ENCODE peak calls at places on chromosome 22, in seven cellular contexts. L is GM23338, H is AG04450, R is psoas muscle, C is PC-9, T is cardiac muscle cell, W is brain microvascular endothelial cell. G is an unnamed sample.

GRCh38 chr22:38614331-38615122 is 41.7 kb downstream of the FAM227A start:
- DNase-seq in L (no peak), H (no peak), R (no peak), C (no peak), T (no peak), W (peak), G (no peak)

GRCh38 chr22:37818397-37819099 is 4.6 kb upstream of the GALR3 start:
- DNase-seq in L (peak), H (no peak), R (peak), C (no peak), T (peak), W (peak), G (peak)

GRCh38 chr22:38043151-38044039 is 13.8 kb upstream of the PICK1 start:
- DNase-seq in L (no peak), H (no peak), R (no peak), C (peak), T (no peak), W (no peak), G (no peak)

GRCh38 chr22:47092896-47093311 is 330.5 kb downstream of the TBC1D22A start:
- DNase-seq in L (no peak), H (peak), R (no peak), C (no peak), T (no peak), W (peak), G (no peak)

GRCh38 chr22:35629406-35630234 is 12.5 kb upstream of the MB start:
- DNase-seq in L (peak), H (peak), R (peak), C (peak), T (peak), W (peak), G (peak)

GRCh38 chr22:50581950-50582561 is 593 bp downstream of the CHKB start:
- DNase-seq in L (no peak), H (no peak), R (no peak), C (peak), T (no peak), W (no peak), G (no peak)

GRCh38 chr22:47423266-47423665 is 660.8 kb downstream of the TBC1D22A start:
- DNase-seq in L (no peak), H (no peak), R (no peak), C (no peak), T (no peak), W (no peak), G (no peak)

GRCh38 chr22:36744791-36745190 is 31.1 kb downstream of the IFT27 start:
- DNase-seq in L (no peak), H (no peak), R (no peak), C (no peak), T (no peak), W (no peak), G (no peak)

GRCh38 chr22:20571531-20572007 is 64.2 kb downstream of the MED15 start:
- DNase-seq in L (peak), H (no peak), R (peak), C (no peak), T (peak), W (no peak), G (no peak)

GRCh38 chr22:20211409-20211996 is 56.6 kb downstream of the RTN4R start:
- DNase-seq in L (no peak), H (no peak), R (no peak), C (no peak), T (no peak), W (no peak), G (no peak)

GRCh38 chr22:48047722-48048500 is 1285.5 kb downstream of the TBC1D22A start:
- DNase-seq in L (no peak), H (no peak), R (no peak), C (no peak), T (no peak), W (no peak), G (no peak)

GRCh38 chr22:40875111-40875510 is 13.2 kb upstream of the DNAJB7 start:
- DNase-seq in L (no peak), H (no peak), R (no peak), C (no peak), T (no peak), W (no peak), G (no peak)

GRCh38 chr22:26435327-26436093 is 6.5 kb downstream of the ASPHD2 start:
- DNase-seq in L (no peak), H (no peak), R (no peak), C (no peak), T (no peak), W (no peak), G (no peak)

GRCh38 chr22:47676685-47677084 is 914.2 kb downstream of the TBC1D22A start:
- DNase-seq in L (no peak), H (no peak), R (no peak), C (no peak), T (no peak), W (no peak), G (no peak)

GRCh38 chr22:42651134-42651533 is 1.9 kb upstream of the CYB5R3 start:
- DNase-seq in L (peak), H (no peak), R (no peak), C (peak), T (no peak), W (no peak), G (no peak)

GRCh38 chr22:40557972-40558371 is 78.5 kb downstream of the MRTFA start:
- DNase-seq in L (no peak), H (no peak), R (no peak), C (no peak), T (no peak), W (no peak), G (no peak)

GRCh38 chr22:37274380-37274862 is 7.9 kb upstream of the CYTH4 start:
- DNase-seq in L (no peak), H (no peak), R (peak), C (no peak), T (no peak), W (no peak), G (no peak)

GRCh38 chr22:31103111-31103510 is 4.3 kb downstream of the SELENOM start:
- DNase-seq in L (no peak), H (no peak), R (no peak), C (peak), T (no peak), W (no peak), G (no peak)

DNA sequence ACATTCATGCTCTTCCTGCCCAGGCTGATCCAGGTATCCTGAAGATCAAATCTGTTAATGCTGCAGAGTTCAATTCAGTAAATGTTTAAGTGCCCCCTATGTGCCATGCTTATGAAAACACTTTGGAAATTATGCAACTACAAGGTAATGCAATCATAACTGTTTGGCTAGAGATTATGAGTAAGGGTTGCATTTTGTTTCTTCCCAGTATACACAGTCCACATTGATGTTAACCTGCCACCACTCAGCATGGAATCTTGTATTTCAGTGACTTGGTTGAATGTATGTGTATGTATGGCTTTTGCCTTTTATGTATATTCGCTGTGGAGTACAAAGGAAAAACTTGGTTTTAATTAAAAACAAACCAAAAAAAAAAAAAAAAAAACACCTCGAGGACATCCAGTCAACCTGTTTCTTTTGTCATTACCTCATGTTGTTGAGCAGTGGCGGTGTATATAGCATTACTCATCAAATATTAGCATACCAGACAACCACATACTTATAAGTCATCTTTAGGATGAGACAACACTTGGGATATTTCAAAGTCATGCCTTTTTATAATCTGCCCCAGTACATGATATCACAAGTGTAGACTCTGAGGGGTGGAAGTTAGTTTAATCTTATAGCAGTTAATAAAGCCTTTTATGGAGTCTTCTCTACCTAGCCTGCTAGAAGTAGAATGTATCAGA is 86.1 kb upstream of the HORMAD2 start:
- DNase-seq in L (no peak), H (no peak), R (no peak), C (peak), T (no peak), W (peak), G (peak)
- H3K27ac ChIP-seq in L (peak), H (no peak), R (peak), C (peak), T (no peak), W (peak), G (peak)

GRCh38 chr22:17131686-17132085 is 10.5 kb upstream of the TMEM121B start:
- DNase-seq in L (peak), H (no peak), R (no peak), C (no peak), T (peak), W (no peak), G (no peak)
- TF ChIP-seq CTCF in L (peak), H (no peak), R (no peak), C (no peak), T (no peak), W (no peak), G (peak)

GRCh38 chr22:49352361-49353169 is 475.1 kb downstream of the BRD1 start:
- DNase-seq in L (no peak), H (no peak), R (no peak), C (no peak), T (no peak), W (no peak), G (no peak)
- H3K27ac ChIP-seq in L (no peak), H (no peak), R (no peak), C (no peak), T (no peak), W (no peak), G (no peak)

DNA sequence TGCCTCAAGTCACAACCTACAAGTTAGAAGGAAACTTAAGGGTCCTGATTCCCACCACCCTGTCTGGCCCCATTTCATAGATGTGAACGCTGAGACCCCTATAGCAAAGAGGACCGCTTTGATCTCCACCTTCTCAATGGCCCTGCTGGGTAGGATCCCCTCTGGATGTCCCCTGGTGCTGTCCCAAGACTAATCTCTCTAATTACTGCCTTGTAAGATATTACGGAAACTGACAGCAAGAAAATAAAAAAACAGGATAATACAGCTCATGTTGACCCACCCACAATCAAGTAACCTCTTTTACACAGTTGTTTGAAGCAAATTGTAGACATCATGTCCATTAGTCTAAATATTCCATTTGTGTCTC is 20.9 kb downstream of the IGLL5 start:
- DNase-seq in L (no peak), H (no peak), R (no peak), C (no peak), T (no peak), W (no peak), G (no peak)
- TF ChIP-seq CTCF in L (no peak), H (no peak), R (no peak), C (no peak), T (no peak), W (no peak), G (no peak)

GRCh38 chr22:45450931-45451651 is 37.6 kb downstream of the RIBC2 start:
- DNase-seq in L (no peak), H (peak), R (peak), C (no peak), T (no peak), W (no peak), G (no peak)
- H3K27ac ChIP-seq in L (no peak), H (peak), R (peak), C (no peak), T (no peak), W (no peak), G (no peak)

DNA sequence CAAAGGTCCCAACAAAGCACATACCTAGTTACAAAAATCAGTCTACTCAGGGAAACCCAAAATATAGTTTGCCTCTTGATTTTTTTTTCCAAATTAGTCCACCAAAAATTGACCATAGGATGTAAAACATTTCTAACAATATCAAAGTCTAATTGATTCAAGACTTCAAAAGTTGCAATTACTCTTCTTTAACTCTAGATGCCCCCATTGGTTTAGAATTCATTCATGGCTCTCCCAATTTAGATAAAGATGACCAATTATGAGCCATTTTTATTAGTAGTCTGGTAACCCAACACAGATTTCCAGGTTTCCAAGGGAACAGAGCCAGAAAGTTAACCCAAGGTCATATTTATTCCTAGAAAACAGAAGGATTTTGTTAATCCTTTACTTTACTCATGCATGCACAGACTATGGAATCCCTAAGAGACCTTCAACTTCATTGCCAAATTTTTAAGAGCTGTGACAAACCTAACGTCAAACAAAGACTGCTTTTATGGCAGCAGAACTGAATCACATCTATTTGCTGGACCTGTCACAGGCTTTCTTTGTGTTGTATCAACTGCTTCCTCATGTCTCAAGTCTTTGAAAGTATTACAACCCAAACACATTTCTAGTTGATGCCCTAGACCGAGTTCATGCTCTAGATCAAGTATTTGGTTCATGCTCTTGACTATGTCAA is 55.3 kb downstream of the C22orf42 start:
- DNase-seq in L (peak), H (no peak), R (no peak), C (peak), T (no peak), W (no peak), G (no peak)
- TF ChIP-seq CTCF in L (peak), H (no peak), R (peak), C (peak), T (no peak), W (peak), G (peak)

G was measured in foreskin keratinocyte.